ENCODE peak calls at places on chromosomes 3 and 15, in nine cellular contexts. S is COR-L47; R is MCF 10A; F is ELR; B is Caki2; C is GM23248; N is tibial artery; T is IMR-90; Q is activated naive CD8-positive, alpha-beta T cell treated with anti-CD3 and anti-CD28 coated beads for 36 hours. M is an unnamed sample.

GRCh38 chr3:155019576-155019975 is 60.5 kb upstream of the MME start:
- DNase-seq in S (no peak), R (no peak), F (peak), B (no peak), C (peak), N (no peak), T (peak), Q (no peak), M (no peak)

GRCh38 chr15:49605588-49605987 is 15.0 kb downstream of the FAM227B start:
- DNase-seq in S (no peak), R (no peak), F (no peak), B (no peak), C (no peak), N (no peak), T (no peak), Q (no peak), M (no peak)

GRCh38 chr15:70063992-70064379 is 33.7 kb downstream of the TLE3 start:
- DNase-seq in S (no peak), R (no peak), F (no peak), B (no peak), C (no peak), N (peak), T (no peak), Q (no peak), M (no peak)

GRCh38 chr3:40299721-40300335 is 9.7 kb upstream of the EIF1B start:
- DNase-seq in S (no peak), R (peak), F (peak), B (no peak), C (peak), N (no peak), T (peak), Q (no peak), M (no peak)

GRCh38 chr3:13835246-13835645 is 44.6 kb downstream of the WNT7A start:
- DNase-seq in S (no peak), R (no peak), F (no peak), B (no peak), C (no peak), N (no peak), T (no peak), Q (no peak), M (no peak)

GRCh38 chr15:59596640-59597039 is 14.9 kb upstream of the GCNT3 start:
- DNase-seq in S (no peak), R (no peak), F (no peak), B (no peak), C (no peak), N (no peak), T (no peak), Q (no peak), M (no peak)

GRCh38 chr15:83372434-83372873 is 74.7 kb upstream of the SH3GL3 start:
- DNase-seq in S (no peak), R (peak), F (peak), B (peak), C (peak), N (no peak), T (no peak), Q (no peak), M (no peak)

GRCh38 chr3:106281231-106281630 is 412.4 kb upstream of the CBLB start:
- DNase-seq in S (no peak), R (no peak), F (no peak), B (no peak), C (no peak), N (no peak), T (peak), Q (no peak), M (peak)

GRCh38 chr3:150377601-150378466 is 30.3 kb upstream of the TSC22D2 start:
- DNase-seq in S (no peak), R (no peak), F (peak), B (no peak), C (peak), N (no peak), T (peak), Q (no peak), M (no peak)

GRCh38 chr15:90165659-90166489 is 35.3 kb upstream of the SEMA4B start:
- DNase-seq in S (peak), R (peak), F (peak), B (peak), C (peak), N (peak), T (peak), Q (peak), M (peak)

GRCh38 chr3:187750513-187751123 is 5.3 kb upstream of the BCL6 start:
- DNase-seq in S (no peak), R (no peak), F (no peak), B (no peak), C (no peak), N (no peak), T (peak), Q (no peak), M (no peak)

GRCh38 chr15:61069369-61070075 is 159.6 kb downstream of the RORA start:
- DNase-seq in S (peak), R (no peak), F (no peak), B (no peak), C (no peak), N (no peak), T (peak), Q (no peak), M (peak)

GRCh38 chr3:184314700-184315505 is 497 bp downstream of the EIF4G1 start:
- DNase-seq in S (peak), R (peak), F (peak), B (peak), C (peak), N (peak), T (peak), Q (peak), M (peak)

GRCh38 chr3:175716451-175716850 is 857.3 kb downstream of the NAALADL2 start:
- DNase-seq in S (no peak), R (no peak), F (peak), B (no peak), C (peak), N (no peak), T (peak), Q (no peak), M (no peak)

GRCh38 chr15:90212221-90213079 is 11.3 kb downstream of the SEMA4B start:
- DNase-seq in S (no peak), R (peak), F (no peak), B (peak), C (no peak), N (no peak), T (no peak), Q (no peak), M (no peak)

GRCh38 chr15:70826634-70827033 is 27.3 kb downstream of the LARP6 start:
- DNase-seq in S (no peak), R (peak), F (peak), B (no peak), C (peak), N (peak), T (peak), Q (no peak), M (no peak)

GRCh38 chr3:5657109-5657508 is 469.6 kb downstream of the EDEM1 start:
- DNase-seq in S (no peak), R (no peak), F (no peak), B (no peak), C (no peak), N (no peak), T (no peak), Q (no peak), M (no peak)

GRCh38 chr3:189721873-189722665 is 90.9 kb downstream of the TP63 start:
- DNase-seq in S (no peak), R (no peak), F (no peak), B (no peak), C (peak), N (no peak), T (peak), Q (no peak), M (no peak)

GRCh38 chr3:45644063-45644462 is 45.1 kb upstream of the SACM1L start:
- DNase-seq in S (no peak), R (peak), F (peak), B (peak), C (peak), N (no peak), T (peak), Q (no peak), M (no peak)

GRCh38 chr3:107796786-107797185 is 274.0 kb downstream of the BBX start:
- DNase-seq in S (no peak), R (peak), F (peak), B (no peak), C (peak), N (no peak), T (peak), Q (no peak), M (peak)

GRCh38 chr3:52082951-52083350 is 26.6 kb upstream of the DUSP7 start:
- DNase-seq in S (no peak), R (no peak), F (no peak), B (no peak), C (no peak), N (no peak), T (no peak), Q (no peak), M (no peak)

GRCh38 chr15:85771276-85771675 is 23.4 kb downstream of the KLHL25 start:
- DNase-seq in S (no peak), R (no peak), F (no peak), B (no peak), C (no peak), N (no peak), T (no peak), Q (no peak), M (no peak)

GRCh38 chr15:78103406-78104118 is 11.2 kb downstream of the SH2D7 start:
- DNase-seq in S (no peak), R (no peak), F (no peak), B (no peak), C (no peak), N (no peak), T (no peak), Q (peak), M (no peak)

GRCh38 chr3:134737520-134737919 is 57.5 kb upstream of the EPHB1 start:
- DNase-seq in S (no peak), R (no peak), F (no peak), B (no peak), C (no peak), N (no peak), T (no peak), Q (no peak), M (no peak)

GRCh38 chr3:129577356-129577755 is 29.1 kb downstream of the PLXND1 start:
- DNase-seq in S (peak), R (no peak), F (no peak), B (no peak), C (peak), N (no peak), T (no peak), Q (no peak), M (peak)

GRCh38 chr3:14434541-14435151 is 32.2 kb downstream of the SLC6A6 start:
- DNase-seq in S (no peak), R (no peak), F (no peak), B (no peak), C (peak), N (no peak), T (no peak), Q (no peak), M (no peak)

GRCh38 chr3:61903931-61904657 is 342.7 kb downstream of the PTPRG start:
- DNase-seq in S (no peak), R (peak), F (no peak), B (no peak), C (peak), N (no peak), T (peak), Q (no peak), M (peak)

GRCh38 chr15:60758961-60759729 is 280.2 kb upstream of the ICE2 start:
- DNase-seq in S (no peak), R (peak), F (peak), B (no peak), C (peak), N (no peak), T (peak), Q (no peak), M (no peak)

GRCh38 chr3:58203541-58203940 is 7.2 kb downstream of the DNASE1L3 start:
- DNase-seq in S (no peak), R (no peak), F (no peak), B (no peak), C (no peak), N (no peak), T (no peak), Q (no peak), M (no peak)

GRCh38 chr15:99452728-99453643 is 112.8 kb upstream of the MEF2A start:
- DNase-seq in S (peak), R (peak), F (peak), B (no peak), C (no peak), N (peak), T (peak), Q (no peak), M (no peak)